ENCODE peak calls at places on chromosome 14, in ten cellular contexts. H, W, P, G, M, N, A, E, U and Q are unnamed samples.

GRCh38 chr14:99537399-99537798 is 56.2 kb downstream of the CCNK start:
- DNase-seq in H (no peak), W (no peak), U (no peak), M (no peak), G (peak; percentile 89), A (no peak), P (peak; percentile 92), E (no peak), N (peak; percentile 68), Q (peak; percentile 93)

GRCh38 chr14:95817271-95817670 is 59.4 kb upstream of the TUNAR start:
- DNase-seq in W (no peak), U (no peak), M (no peak), E (no peak), H (no peak), N (no peak), P (no peak), G (no peak), A (no peak), Q (no peak)

GRCh38 chr14:79613625-79614024 is 597.7 kb downstream of the DIO2 start:
- DNase-seq in W (peak; percentile 7), P (no peak), A (no peak), E (no peak), N (no peak), H (no peak), U (no peak), G (no peak), M (no peak), Q (no peak)

GRCh38 chr14:90722590-90722989 is 93.6 kb downstream of the TTC7B start:
- DNase-seq in M (no peak), W (no peak), N (no peak), H (no peak), U (no peak), E (no peak), P (no peak), G (no peak), A (no peak), Q (no peak)

GRCh38 chr14:92922155-92922735 is 705 bp upstream of the CHGA start:
- DNase-seq in A (no peak), N (no peak), M (peak; percentile 83), E (no peak), G (no peak), U (no peak), H (no peak), P (no peak), W (no peak), Q (no peak)

GRCh38 chr14:100442473-100443260 is 119.5 kb downstream of the SLC25A47 start:
- DNase-seq in G (no peak), M (no peak), U (no peak), N (no peak), W (no peak), H (no peak), P (no peak), E (no peak), A (no peak), Q (no peak)

GRCh38 chr14:49189381-49189780 is 396.8 kb downstream of the RPS29 start:
- DNase-seq in H (no peak), A (no peak), P (no peak), W (no peak), N (no peak), M (no peak), U (peak; percentile 20), G (no peak), E (no peak), Q (no peak)

GRCh38 chr14:78425332-78425731 is 255.2 kb downstream of the NRXN3 start:
- DNase-seq in E (no peak), U (no peak), G (no peak), P (no peak), N (no peak), M (no peak), A (peak; percentile 64), W (no peak), H (no peak), Q (no peak)

GRCh38 chr14:32203928-32204357 is 874 bp upstream of the RNU6-8 start:
- DNase-seq in H (peak; percentile 3), A (peak; percentile 29), E (no peak), N (no peak), U (no peak), W (peak; percentile 49), G (no peak), P (no peak), M (peak; percentile 38), Q (no peak)

GRCh38 chr14:73472182-73473114 is 14.1 kb upstream of the NUMB start:
- DNase-seq in E (no peak), W (peak; percentile 72), G (peak; percentile 83), N (peak; percentile 65), U (no peak), P (peak; percentile 64), H (peak; percentile 40), M (peak; percentile 61), A (no peak), Q (peak; percentile 53)

GRCh38 chr14:69997849-69998248 is 118.6 kb downstream of the SMOC1 start:
- DNase-seq in E (no peak), A (no peak), W (no peak), P (peak; percentile 13), U (no peak), M (no peak), G (peak; percentile 68), H (no peak), N (peak; percentile 76), Q (peak; percentile 91)